ENCODE peak calls at places on chromosomes 2 and 18, in five cellular contexts. One of them, this sample, is unnamed.

GRCh38 chr2:213238753-213239591 is 45.3 kb upstream of the SPAG16 start:
- DNase-seq in NCI-H1417 treated with DMSO at 0.1 percent for 48 hours: no peak
- DNase-seq in neural crest cell: no peak
- DNase-seq in HEK293T: no peak
- DNase-seq in astrocyte of the spinal cord: peak; percentile 90
- DNase-seq in this sample: peak; percentile 94

GRCh38 chr2:105328281-105329196 is 996 bp downstream of the TGFBRAP1 start:
- DNase-seq in HEK293T: no peak
- DNase-seq in NCI-H1417 treated with DMSO at 0.1 percent for 48 hours: no peak
- DNase-seq in astrocyte of the spinal cord: no peak
- DNase-seq in neural crest cell: no peak
- DNase-seq in this sample: peak; percentile 78

GRCh38 chr2:69998761-69999160 is 37.3 kb upstream of the ASPRV1 start:
- DNase-seq in HEK293T: no peak
- DNase-seq in neural crest cell: no peak
- DNase-seq in NCI-H1417 treated with DMSO at 0.1 percent for 48 hours: no peak
- DNase-seq in astrocyte of the spinal cord: no peak
- DNase-seq in this sample: no peak

GRCh38 chr2:167144179-167144898 is 256.1 kb downstream of the XIRP2 start:
- DNase-seq in NCI-H1417 treated with DMSO at 0.1 percent for 48 hours: no peak
- DNase-seq in HEK293T: no peak
- DNase-seq in astrocyte of the spinal cord: peak; percentile 48
- DNase-seq in neural crest cell: no peak
- DNase-seq in this sample: peak; percentile 40

GRCh38 chr2:213475433-213475832 is 191.2 kb downstream of the SPAG16 start:
- DNase-seq in HEK293T: peak; percentile 6
- DNase-seq in astrocyte of the spinal cord: no peak
- DNase-seq in NCI-H1417 treated with DMSO at 0.1 percent for 48 hours: no peak
- DNase-seq in neural crest cell: no peak
- DNase-seq in this sample: no peak

GRCh38 chr18:77101410-77102245 is 31.0 kb downstream of the MBP start:
- DNase-seq in astrocyte of the spinal cord: peak; percentile 98
- DNase-seq in NCI-H1417 treated with DMSO at 0.1 percent for 48 hours: no peak
- DNase-seq in HEK293T: no peak
- DNase-seq in neural crest cell: no peak
- DNase-seq in this sample: peak; percentile 98

GRCh38 chr2:119233326-119234020 is 9.8 kb downstream of the STEAP3 start:
- DNase-seq in NCI-H1417 treated with DMSO at 0.1 percent for 48 hours: no peak
- DNase-seq in neural crest cell: no peak
- DNase-seq in HEK293T: no peak
- DNase-seq in astrocyte of the spinal cord: peak; percentile 53
- DNase-seq in this sample: peak; percentile 69

GRCh38 chr2:181203916-181204315 is 223.5 kb downstream of the UBE2E3 start:
- DNase-seq in HEK293T: no peak
- DNase-seq in NCI-H1417 treated with DMSO at 0.1 percent for 48 hours: no peak
- DNase-seq in neural crest cell: no peak
- DNase-seq in astrocyte of the spinal cord: peak; percentile 32
- DNase-seq in this sample: peak; percentile 66

GRCh38 chr2:227406177-227407031 is 18.7 kb upstream of the SCYGR1 start:
- DNase-seq in astrocyte of the spinal cord: peak; percentile 97
- DNase-seq in NCI-H1417 treated with DMSO at 0.1 percent for 48 hours: peak; percentile 2
- DNase-seq in neural crest cell: peak; percentile 30
- DNase-seq in HEK293T: peak; percentile 77
- DNase-seq in this sample: peak; percentile 97

GRCh38 chr2:212752730-212753351 is 214.2 kb upstream of the ERBB4 start:
- DNase-seq in HEK293T: no peak
- DNase-seq in astrocyte of the spinal cord: no peak
- DNase-seq in NCI-H1417 treated with DMSO at 0.1 percent for 48 hours: no peak
- DNase-seq in neural crest cell: no peak
- DNase-seq in this sample: no peak

GRCh38 chr18:66005831-66006588 is 255.2 kb downstream of the CDH7 start:
- DNase-seq in NCI-H1417 treated with DMSO at 0.1 percent for 48 hours: no peak
- DNase-seq in HEK293T: no peak
- DNase-seq in neural crest cell: no peak
- DNase-seq in astrocyte of the spinal cord: no peak
- DNase-seq in this sample: no peak

GRCh38 chr2:200408428-200409311 is 101.2 kb downstream of the KCTD18 start:
- DNase-seq in NCI-H1417 treated with DMSO at 0.1 percent for 48 hours: no peak
- DNase-seq in HEK293T: no peak
- DNase-seq in neural crest cell: no peak
- DNase-seq in astrocyte of the spinal cord: peak; percentile 87
- DNase-seq in this sample: peak; percentile 90

GRCh38 chr18:8980496-8981402 is 121.8 kb upstream of the NDUFV2 start:
- DNase-seq in astrocyte of the spinal cord: peak; percentile 54
- DNase-seq in neural crest cell: no peak
- DNase-seq in HEK293T: no peak
- DNase-seq in NCI-H1417 treated with DMSO at 0.1 percent for 48 hours: no peak
- DNase-seq in this sample: no peak

GRCh38 chr2:127996160-127996559 is 31.7 kb downstream of the SAP130 start:
- DNase-seq in NCI-H1417 treated with DMSO at 0.1 percent for 48 hours: no peak
- DNase-seq in neural crest cell: no peak
- DNase-seq in astrocyte of the spinal cord: no peak
- DNase-seq in HEK293T: no peak
- DNase-seq in this sample: no peak

GRCh38 chr18:42373584-42373983 is 418.6 kb downstream of the PIK3C3 start:
- DNase-seq in astrocyte of the spinal cord: no peak
- DNase-seq in NCI-H1417 treated with DMSO at 0.1 percent for 48 hours: no peak
- DNase-seq in neural crest cell: no peak
- DNase-seq in HEK293T: no peak
- DNase-seq in this sample: no peak

GRCh38 chr2:157691695-157692094 is 63.0 kb upstream of the ACVR1C start:
- DNase-seq in HEK293T: no peak
- DNase-seq in neural crest cell: no peak
- DNase-seq in astrocyte of the spinal cord: no peak
- DNase-seq in NCI-H1417 treated with DMSO at 0.1 percent for 48 hours: no peak
- DNase-seq in this sample: no peak

GRCh38 chr2:128726221-128726620 is 407.6 kb upstream of the HS6ST1 start:
- DNase-seq in NCI-H1417 treated with DMSO at 0.1 percent for 48 hours: no peak
- DNase-seq in astrocyte of the spinal cord: no peak
- DNase-seq in neural crest cell: no peak
- DNase-seq in HEK293T: no peak
- DNase-seq in this sample: no peak

GRCh38 chr2:68645523-68645922 is 2.1 kb downstream of the PROKR1 start:
- DNase-seq in HEK293T: no peak
- DNase-seq in astrocyte of the spinal cord: no peak
- DNase-seq in NCI-H1417 treated with DMSO at 0.1 percent for 48 hours: no peak
- DNase-seq in neural crest cell: no peak
- DNase-seq in this sample: no peak

GRCh38 chr2:29295843-29296242 is 180.6 kb downstream of the CLIP4 start:
- DNase-seq in NCI-H1417 treated with DMSO at 0.1 percent for 48 hours: peak; percentile 19
- DNase-seq in neural crest cell: peak; percentile 12
- DNase-seq in astrocyte of the spinal cord: no peak
- DNase-seq in HEK293T: no peak
- DNase-seq in this sample: peak; percentile 17

GRCh38 chr2:33443272-33443829 is 33.1 kb upstream of the RASGRP3 start:
- DNase-seq in HEK293T: no peak
- DNase-seq in astrocyte of the spinal cord: no peak
- DNase-seq in NCI-H1417 treated with DMSO at 0.1 percent for 48 hours: no peak
- DNase-seq in neural crest cell: no peak
- DNase-seq in this sample: no peak

GRCh38 chr2:8090748-8091700 is 590.8 kb upstream of the ID2 start:
- DNase-seq in neural crest cell: no peak
- DNase-seq in astrocyte of the spinal cord: peak; percentile 86
- DNase-seq in NCI-H1417 treated with DMSO at 0.1 percent for 48 hours: no peak
- DNase-seq in HEK293T: no peak
- DNase-seq in this sample: peak; percentile 90

GRCh38 chr2:25976884-25977741 is 5.2 kb downstream of the KIF3C start:
- DNase-seq in neural crest cell: no peak
- DNase-seq in astrocyte of the spinal cord: peak; percentile 40
- DNase-seq in NCI-H1417 treated with DMSO at 0.1 percent for 48 hours: no peak
- DNase-seq in HEK293T: no peak
- DNase-seq in this sample: peak; percentile 51

GRCh38 chr2:43402002-43402401 is 175.6 kb upstream of the ZFP36L2 start:
- DNase-seq in astrocyte of the spinal cord: no peak
- DNase-seq in NCI-H1417 treated with DMSO at 0.1 percent for 48 hours: no peak
- DNase-seq in neural crest cell: no peak
- DNase-seq in HEK293T: no peak
- DNase-seq in this sample: no peak

GRCh38 chr18:13390196-13390595 is 171.6 kb downstream of the LDLRAD4 start:
- DNase-seq in astrocyte of the spinal cord: no peak
- DNase-seq in neural crest cell: no peak
- DNase-seq in HEK293T: no peak
- DNase-seq in NCI-H1417 treated with DMSO at 0.1 percent for 48 hours: no peak
- DNase-seq in this sample: no peak

GRCh38 chr2:105517814-105518705 is 119.2 kb upstream of the FHL2 start:
- DNase-seq in astrocyte of the spinal cord: peak; percentile 63
- DNase-seq in HEK293T: no peak
- DNase-seq in neural crest cell: no peak
- DNase-seq in NCI-H1417 treated with DMSO at 0.1 percent for 48 hours: no peak
- DNase-seq in this sample: peak; percentile 65

GRCh38 chr2:11764359-11764758 is 17.9 kb downstream of the LPIN1 start:
- DNase-seq in neural crest cell: no peak
- DNase-seq in NCI-H1417 treated with DMSO at 0.1 percent for 48 hours: no peak
- DNase-seq in astrocyte of the spinal cord: no peak
- DNase-seq in HEK293T: no peak
- DNase-seq in this sample: no peak